ENCODE peak calls at places on chromosomes 1 and 21, in seven cellular contexts. L, G, X, S, A, W and Q are unnamed samples.

GRCh38 chr1:39178541-39179431 is 25.7 kb upstream of the MACF1 start:
- DNase-seq in G (no peak), S (no peak), W (peak), L (no peak), A (no peak), X (no peak), Q (no peak)

GRCh38 chr1:156895927-156896326 is 2.4 kb downstream of the PEAR1 start:
- DNase-seq in X (no peak), A (no peak), L (no peak), S (no peak), G (no peak), W (no peak), Q (no peak)

GRCh38 chr1:200457810-200458209 is 48.0 kb upstream of the ZNF281 start:
- DNase-seq in X (no peak), W (no peak), G (no peak), A (no peak), S (no peak), L (no peak), Q (no peak)

GRCh38 chr1:9766759-9767442 is 56.9 kb downstream of the CLSTN1 start:
- DNase-seq in L (no peak), X (no peak), A (no peak), S (no peak), W (peak), G (no peak), Q (peak)

GRCh38 chr1:44723496-44724407 is 7.2 kb downstream of the RNU5D-1 start:
- DNase-seq in A (peak), X (no peak), S (no peak), W (no peak), L (no peak), G (no peak), Q (no peak)

GRCh38 chr1:41013812-41014211 is 7.7 kb downstream of the SLFNL1 start:
- DNase-seq in X (no peak), G (no peak), W (no peak), S (no peak), A (no peak), L (no peak), Q (no peak)

GRCh38 chr1:60911980-60912692 is 170.2 kb upstream of the NFIA start:
- DNase-seq in G (peak), W (no peak), X (no peak), A (peak), L (no peak), S (peak), Q (no peak)

GRCh38 chr1:95023399-95024050 is 49.2 kb downstream of the ALG14 start:
- DNase-seq in L (no peak), S (no peak), A (no peak), G (no peak), W (peak), X (no peak), Q (peak)

GRCh38 chr1:185249563-185249962 is 67.5 kb downstream of the IVNS1ABP start:
- DNase-seq in S (no peak), G (no peak), X (no peak), W (no peak), L (no peak), A (no peak), Q (no peak)

GRCh38 chr1:201505505-201505893 is 1.4 kb downstream of the CSRP1 start:
- DNase-seq in A (no peak), W (peak), L (no peak), S (peak), X (peak), G (no peak), Q (no peak)

GRCh38 chr1:171258943-171259342 is 10.6 kb downstream of the FMO1 start:
- DNase-seq in W (no peak), X (no peak), G (no peak), A (no peak), S (no peak), L (no peak), Q (no peak)

GRCh38 chr1:150162862-150163706 is 13.4 kb downstream of the PLEKHO1 start:
- DNase-seq in W (peak), X (peak), G (peak), S (peak), L (peak), A (peak), Q (peak)

GRCh38 chr1:193558491-193559028 is 372.1 kb upstream of the B3GALT2 start:
- DNase-seq in W (peak), S (no peak), X (peak), A (no peak), G (no peak), L (peak), Q (no peak)

GRCh38 chr1:21822349-21822748 is 10.3 kb downstream of the LDLRAD2 start:
- DNase-seq in S (peak), X (no peak), G (no peak), L (peak), W (no peak), A (no peak), Q (no peak)

GRCh38 chr1:37995773-37996379 is 6.1 kb upstream of the SF3A3 start:
- DNase-seq in A (peak), W (peak), L (peak), S (peak), X (no peak), G (no peak), Q (peak)

GRCh38 chr21:14955936-14956520 is 108.8 kb downstream of the NRIP1 start:
- DNase-seq in G (no peak), L (no peak), A (no peak), W (no peak), S (no peak), X (no peak), Q (no peak)

GRCh38 chr1:178513278-178513983 is 522 bp downstream of the TEX35 start:
- DNase-seq in S (no peak), A (peak), X (no peak), L (no peak), W (peak), G (no peak), Q (peak)

GRCh38 chr1:112515311-112516009 is 6.7 kb downstream of the WNT2B start:
- DNase-seq in L (no peak), A (no peak), S (peak), X (no peak), W (peak), G (no peak), Q (peak)

GRCh38 chr1:83978056-83978455 is 20.9 kb downstream of the TTLL7 start:
- DNase-seq in W (no peak), S (no peak), G (no peak), L (no peak), X (no peak), A (no peak), Q (no peak)

GRCh38 chr21:45361033-45361997 is 43.6 kb upstream of the COL18A1 start:
- DNase-seq in X (no peak), W (peak), L (no peak), A (no peak), G (no peak), S (peak), Q (no peak)

GRCh38 chr1:2978691-2979190 is 42.5 kb upstream of the ACTRT2 start:
- DNase-seq in A (peak), S (no peak), L (peak), W (no peak), G (no peak), X (no peak), Q (no peak)

GRCh38 chr1:92411511-92411910 is 75.2 kb downstream of the GFI1 start:
- DNase-seq in G (peak), L (no peak), X (no peak), W (peak), S (no peak), A (no peak), Q (peak)

GRCh38 chr1:236051107-236051885 is 13.6 kb downstream of the NID1 start:
- DNase-seq in W (peak), A (no peak), G (no peak), X (no peak), L (peak), S (peak), Q (no peak)

GRCh38 chr1:31593770-31594632 is 17.7 kb downstream of the TINAGL1 start:
- DNase-seq in L (peak), S (peak), X (peak), A (peak), W (peak), G (peak), Q (no peak)

GRCh38 chr1:226429868-226430715 is 22.2 kb upstream of the PARP1 start:
- DNase-seq in G (no peak), A (peak), L (peak), W (no peak), S (no peak), X (no peak), Q (no peak)

GRCh38 chr1:3821004-3821933 is 25.0 kb upstream of the LRRC47 start:
- DNase-seq in X (no peak), L (no peak), S (peak), G (no peak), A (no peak), W (no peak), Q (no peak)